ENCODE peak calls at places on chromosome 18, in seven cellular contexts. R is A549, V is fibroblast of mammary gland, Q is GM12878, Y is AG09309, I is right atrium auricular region, N is fibroblast of lung. D is an unnamed sample.

GRCh38 chr18:32439241-32439640 is 31.4 kb downstream of the GAREM1 start:
- DNase-seq in R (no peak), V (no peak), Q (no peak), Y (no peak), I (no peak), N (no peak), D (no peak)

GRCh38 chr18:12770469-12771219 is 67.8 kb downstream of the PSMG2 start:
- DNase-seq in R (no peak), V (no peak), Q (no peak), Y (no peak), I (no peak), N (no peak), D (no peak)

GRCh38 chr18:4250141-4250540 is 205.0 kb downstream of the DLGAP1 start:
- DNase-seq in R (no peak), V (no peak), Q (no peak), Y (no peak), I (no peak), N (no peak), D (no peak)

GRCh38 chr18:48337053-48337452 is 72.1 kb downstream of the ZBTB7C start:
- DNase-seq in R (no peak), V (no peak), Q (no peak), Y (no peak), I (no peak), N (no peak), D (no peak)

GRCh38 chr18:13423352-13423751 is 204.8 kb downstream of the LDLRAD4 start:
- DNase-seq in R (no peak), V (no peak), Q (no peak), Y (no peak), I (no peak), N (no peak), D (no peak)

GRCh38 chr18:29436459-29436858 is 1259.5 kb upstream of the CDH2 start:
- DNase-seq in R (no peak), V (no peak), Q (no peak), Y (no peak), I (no peak), N (no peak), D (no peak)

GRCh38 chr18:63307555-63308200 is 11.9 kb downstream of the BCL2 start:
- DNase-seq in R (no peak), V (peak; percentile 6), Q (no peak), Y (no peak), I (no peak), N (peak; percentile 22), D (no peak)

GRCh38 chr18:75407468-75408437 is 19.8 kb downstream of the SMIM21 start:
- DNase-seq in R (no peak), V (peak; percentile 77), Q (no peak), Y (no peak), I (no peak), N (peak; percentile 46), D (no peak)

GRCh38 chr18:7221424-7222155 is 9.3 kb upstream of the LRRC30 start:
- DNase-seq in R (peak; percentile 79), V (peak; percentile 75), Q (peak; percentile 4), Y (peak; percentile 29), I (no peak), N (peak; percentile 62), D (peak; percentile 4)

GRCh38 chr18:5998166-5998881 is 103.0 kb upstream of the TMEM200C start:
- DNase-seq in R (no peak), V (no peak), Q (no peak), Y (no peak), I (no peak), N (no peak), D (no peak)

GRCh38 chr18:55102508-55102907 is 143.2 kb upstream of the CCDC68 start:
- DNase-seq in R (no peak), V (no peak), Q (no peak), Y (no peak), I (no peak), N (no peak), D (no peak)

GRCh38 chr18:41490861-41491260 is 464.2 kb upstream of the PIK3C3 start:
- DNase-seq in R (no peak), V (no peak), Q (no peak), Y (no peak), I (no peak), N (no peak), D (no peak)

GRCh38 chr18:13530879-13531387 is 195.4 kb downstream of the FAM210A start:
- DNase-seq in R (peak; percentile 46), V (peak; percentile 31), Q (no peak), Y (peak; percentile 32), I (peak; percentile 85), N (peak; percentile 61), D (no peak)

GRCh38 chr18:24763765-24764548 is 303.5 kb downstream of the HRH4 start:
- DNase-seq in R (no peak), V (peak; percentile 97), Q (no peak), Y (peak; percentile 2), I (no peak), N (peak; percentile 48), D (no peak)

GRCh38 chr18:35682282-35682867 is 100.8 kb downstream of the GALNT1 start:
- DNase-seq in R (no peak), V (no peak), Q (no peak), Y (no peak), I (no peak), N (peak; percentile 32), D (no peak)

GRCh38 chr18:74455386-74455785 is 1.7 kb downstream of the DIPK1C start:
- DNase-seq in R (no peak), V (no peak), Q (no peak), Y (no peak), I (no peak), N (no peak), D (no peak)

GRCh38 chr18:9720327-9720726 is 12.2 kb downstream of the RAB31 start:
- DNase-seq in R (no peak), V (no peak), Q (no peak), Y (no peak), I (no peak), N (no peak), D (no peak)

GRCh38 chr18:9716375-9716774 is 8.3 kb downstream of the RAB31 start:
- DNase-seq in R (no peak), V (no peak), Q (no peak), Y (no peak), I (no peak), N (no peak), D (no peak)

GRCh38 chr18:9721893-9722515 is 13.9 kb downstream of the RAB31 start:
- DNase-seq in R (no peak), V (no peak), Q (no peak), Y (no peak), I (peak; percentile 48), N (no peak), D (no peak)

GRCh38 chr18:9716780-9717563 is 8.9 kb downstream of the RAB31 start:
- DNase-seq in R (no peak), V (no peak), Q (peak; percentile 35), Y (no peak), I (no peak), N (no peak), D (peak; percentile 65)

GRCh38 chr18:9719421-9719981 is 11.4 kb downstream of the RAB31 start:
- DNase-seq in R (peak; percentile 79), V (peak; percentile 91), Q (no peak), Y (no peak), I (no peak), N (peak; percentile 90), D (no peak)
- H3K4me3 ChIP-seq in R (peak overlapping the region; percentile 7), V (peak overlapping the region; percentile 35), Q (no peak overlapping the region), Y (peak overlapping the region; percentile 25), I (no peak overlapping the region), N (no peak overlapping the region), D (no peak overlapping the region)

GRCh38 chr18:30510882-30511281 is 531.7 kb downstream of the DSC3 start:
- DNase-seq in R (no peak), V (no peak), Q (no peak), Y (no peak), I (no peak), N (no peak), D (no peak)
- H3K4me3 ChIP-seq in R (no peak overlapping the region), V (no peak overlapping the region), Q (no peak overlapping the region), Y (no peak overlapping the region), I (no peak overlapping the region), N (no peak overlapping the region), D (no peak overlapping the region)

DNA sequence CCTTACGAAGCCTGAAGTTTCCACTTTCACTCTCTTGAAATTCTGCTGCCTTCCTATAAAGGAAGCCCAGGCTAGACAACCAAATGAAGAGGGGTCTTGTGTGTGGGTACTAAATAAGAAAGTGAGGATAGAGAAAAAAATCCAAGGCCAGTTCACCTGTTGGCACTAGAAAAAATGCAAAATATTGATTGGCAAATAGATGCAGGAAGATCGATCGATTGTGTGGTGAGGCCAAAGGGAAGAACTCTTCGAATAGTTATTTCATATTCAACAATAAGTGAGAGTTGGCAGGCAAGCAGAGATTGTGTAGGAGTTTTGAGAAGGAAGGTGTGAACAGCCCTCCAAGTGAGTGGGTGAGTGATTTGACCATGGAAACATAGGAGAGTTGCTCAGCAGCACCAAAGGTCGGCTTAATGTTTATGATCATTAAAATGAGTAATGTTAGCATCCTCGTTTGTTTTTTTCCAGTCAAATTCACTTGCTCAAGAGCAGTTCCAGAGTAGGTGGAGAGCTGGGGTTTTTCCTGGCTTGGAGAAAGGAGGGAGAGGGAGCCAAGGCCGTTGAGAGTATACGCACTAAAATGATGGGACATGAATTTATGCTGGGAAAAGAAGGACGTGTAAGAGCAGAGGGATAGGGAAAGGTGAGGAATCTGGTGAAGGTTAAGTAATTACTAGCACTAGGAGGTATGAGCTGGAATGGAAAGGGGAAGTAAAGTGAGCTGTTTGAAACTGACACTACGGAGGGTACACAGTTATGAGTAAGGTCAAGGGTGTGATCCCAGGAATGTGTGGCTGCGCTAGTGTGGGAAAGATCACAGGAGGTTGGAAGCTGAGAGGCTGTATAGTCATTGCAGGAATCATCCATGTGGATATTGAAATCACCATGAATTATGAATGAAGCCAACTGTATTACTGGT is 1.1 kb upstream of the NAPG start:
- DNase-seq in R (no peak), V (peak; percentile 80), Q (no peak), Y (peak; percentile 20), I (no peak), N (peak; percentile 81), D (no peak)
- H3K4me3 ChIP-seq in R (no peak overlapping the region), V (peak overlapping the region; percentile 95), Q (peak overlapping the region; percentile 97), Y (peak overlapping the region; percentile 87), I (peak overlapping the region; percentile 89), N (no peak overlapping the region), D (peak overlapping the region; percentile 78)

GRCh38 chr18:52340466-52341378 is 725 bp downstream of the DCC start:
- DNase-seq in R (no peak), V (no peak), Q (no peak), Y (no peak), I (no peak), N (peak; percentile 1), D (no peak)

GRCh38 chr18:52337286-52337685 is 2.7 kb upstream of the DCC start:
- DNase-seq in R (peak; percentile 1), V (peak; percentile 70), Q (no peak), Y (no peak), I (no peak), N (peak; percentile 70), D (no peak)

GRCh38 chr18:52341617-52342381 is 1.8 kb downstream of the DCC start:
- DNase-seq in R (peak; percentile 4), V (no peak), Q (no peak), Y (no peak), I (no peak), N (peak; percentile 14), D (no peak)

GRCh38 chr18:52343138-52343537 is 3.1 kb downstream of the DCC start:
- DNase-seq in R (peak; percentile 29), V (no peak), Q (no peak), Y (no peak), I (no peak), N (peak; percentile 2), D (no peak)

DNA sequence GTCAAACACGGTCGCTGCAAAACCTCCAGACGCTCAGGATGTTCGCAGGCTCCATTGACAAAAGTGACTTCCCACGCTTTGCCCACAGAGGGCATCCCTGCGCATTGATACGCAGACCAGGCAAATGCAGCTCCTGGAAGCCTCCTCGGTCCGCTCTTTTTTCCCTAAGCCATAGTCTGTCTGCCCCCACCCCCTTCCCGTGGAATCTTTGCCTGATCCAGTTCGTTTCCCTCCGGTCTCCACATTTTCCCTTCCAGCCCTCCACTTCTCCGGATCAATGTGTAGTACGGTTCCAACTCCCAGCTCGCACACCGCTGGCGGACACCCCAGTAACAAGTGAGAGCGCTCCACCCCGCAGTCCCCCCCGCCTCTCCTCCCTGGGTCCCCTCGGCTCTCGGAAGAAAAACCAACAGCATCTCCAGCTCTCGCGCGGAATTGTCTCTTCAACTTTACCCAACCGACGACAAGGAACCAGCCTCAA is at the start of gene DCC:
- DNase-seq in R (peak; percentile 77), V (peak; percentile 46), Q (no peak), Y (no peak), I (no peak), N (peak; percentile 61), D (no peak)
- H3K4me3 ChIP-seq in R (peak within 1 kb of the TSS; percentile 40), V (peak within 1 kb of the TSS; percentile 3), Q (no peak within 1 kb of the TSS), Y (no peak within 1 kb of the TSS), I (peak within 1 kb of the TSS; percentile 29), N (peak within 1 kb of the TSS; percentile 23), D (no peak within 1 kb of the TSS)

D was measured in GM12864.